ENCODE peak calls at places on chromosomes 12 and 14, in seven cellular contexts. T is iPS-NIHi11; O is endothelial cell of umbilical vein; G is NCI-H1105 treated with DMSO at 0.1 percent for 48 hours; H is stimulated activated CD4-positive, alpha-beta T cell treated with anti-CD3 and anti-CD28 coated beads, Interleukin-2, amount 100 ng/mL, for 24 hours; W is NCI-H1436; I is NCI-H2081. Q is an unnamed sample.

GRCh38 chr14:74510955-74511354 is 17.4 kb downstream of the ISCA2 start:
- DNase-seq in G (no peak), T (no peak), I (no peak), H (no peak), O (peak), W (no peak), Q (peak)

GRCh38 chr12:92042791-92043531 is 102.7 kb downstream of the BTG1 start:
- DNase-seq in I (no peak), O (no peak), W (no peak), H (no peak), G (no peak), T (no peak), Q (no peak)

GRCh38 chr12:132610896-132611602 is 667 bp upstream of the LRCOL1 start:
- DNase-seq in O (no peak), H (no peak), T (no peak), G (peak), I (no peak), W (no peak), Q (no peak)

GRCh38 chr12:92696240-92696639 is 6.5 kb upstream of the PLEKHG7 start:
- DNase-seq in G (no peak), T (no peak), O (peak), I (no peak), H (no peak), W (no peak), Q (peak)

GRCh38 chr14:76810953-76811400 is 1.7 kb downstream of the ANGEL1 start:
- DNase-seq in H (no peak), G (peak), T (peak), I (no peak), W (no peak), O (peak), Q (peak)

GRCh38 chr12:107390414-107390813 is 295.2 kb upstream of the PWP1 start:
- DNase-seq in O (no peak), T (no peak), I (no peak), H (no peak), G (no peak), W (no peak), Q (no peak)

GRCh38 chr12:89948266-89949175 is 239.9 kb upstream of the ATP2B1 start:
- DNase-seq in T (no peak), W (no peak), H (no peak), O (peak), G (no peak), I (no peak), Q (peak)

GRCh38 chr12:121175383-121176119 is 34.4 kb upstream of the P2RX4 start:
- DNase-seq in T (no peak), H (no peak), O (no peak), G (no peak), I (no peak), W (no peak), Q (no peak)

GRCh38 chr12:21149849-21150248 is 18.9 kb downstream of the SLCO1B1 start:
- DNase-seq in W (no peak), T (no peak), I (no peak), H (no peak), O (no peak), G (no peak), Q (no peak)

GRCh38 chr12:72282721-72283120 is 10.6 kb downstream of the TRHDE start:
- DNase-seq in W (no peak), H (no peak), O (no peak), I (no peak), G (no peak), T (no peak), Q (no peak)

GRCh38 chr14:56720703-56721426 is 89.4 kb downstream of the OTX2 start:
- DNase-seq in I (no peak), H (no peak), W (no peak), T (no peak), O (no peak), G (no peak), Q (no peak)

GRCh38 chr14:57068511-57068910 is 200.2 kb downstream of the EXOC5 start:
- DNase-seq in T (no peak), G (no peak), O (no peak), I (no peak), W (no peak), H (no peak), Q (no peak)

GRCh38 chr12:26298785-26299621 is 103.6 kb downstream of the SSPN start:
- DNase-seq in H (no peak), O (peak), I (no peak), W (no peak), G (no peak), T (no peak), Q (peak)

GRCh38 chr12:12684375-12685106 is 11.4 kb downstream of the GPR19 start:
- DNase-seq in H (no peak), G (peak), T (peak), I (peak), W (peak), O (peak), Q (peak)

GRCh38 chr14:70793637-70794036 is 15.7 kb downstream of the MAP3K9 start:
- DNase-seq in T (no peak), H (no peak), I (no peak), W (no peak), O (no peak), G (no peak), Q (no peak)

GRCh38 chr14:45807187-45807586 is 554.2 kb upstream of the MIS18BP1 start:
- DNase-seq in I (no peak), H (no peak), W (no peak), T (no peak), O (no peak), G (no peak), Q (no peak)

GRCh38 chr14:21039585-21040369 is 2.4 kb upstream of the RNASE7 start:
- DNase-seq in W (no peak), O (peak), T (peak), I (no peak), G (peak), H (no peak), Q (peak)

GRCh38 chr12:118189761-118190181 is 53.8 kb downstream of the PEBP1 start:
- DNase-seq in O (peak), H (no peak), W (peak), G (no peak), I (peak), T (peak), Q (peak)

GRCh38 chr14:49545071-49545470 is 41.1 kb downstream of the RPS29 start:
- DNase-seq in T (no peak), W (no peak), H (no peak), O (no peak), G (no peak), I (no peak), Q (no peak)

GRCh38 chr14:96424104-96424989 is 32.4 kb downstream of the AK7 start:
- DNase-seq in I (peak), H (peak), G (peak), T (peak), O (peak), W (peak), Q (peak)

GRCh38 chr12:10829994-10830393 is 3.8 kb upstream of the TAS2R10 start:
- DNase-seq in T (no peak), H (no peak), W (no peak), O (no peak), I (no peak), G (no peak), Q (no peak)

GRCh38 chr14:74964787-74965769 is 9.7 kb upstream of the PGF start:
- DNase-seq in W (no peak), G (no peak), H (no peak), I (no peak), O (peak), T (no peak), Q (no peak)

GRCh38 chr12:3996322-3996721 is 123.1 kb upstream of the PARP11 start:
- DNase-seq in T (no peak), G (no peak), I (no peak), H (no peak), W (no peak), O (no peak), Q (no peak)

GRCh38 chr14:76268700-76269099 is 107.2 kb upstream of the ESRRB start:
- DNase-seq in W (no peak), I (no peak), T (no peak), G (no peak), O (no peak), H (no peak), Q (no peak)

GRCh38 chr12:104740668-104741067 is 217.4 kb downstream of the SLC41A2 start:
- DNase-seq in I (no peak), O (no peak), G (no peak), H (no peak), W (no peak), T (no peak), Q (peak)

GRCh38 chr14:99795046-99795445 is 1.8 kb downstream of the EML1 start:
- DNase-seq in W (no peak), H (no peak), G (no peak), O (no peak), I (no peak), T (no peak), Q (no peak)

GRCh38 chr14:39258782-39259545 is 25.2 kb downstream of the MIA2 start:
- DNase-seq in T (no peak), W (no peak), G (no peak), I (no peak), H (no peak), O (no peak), Q (no peak)

GRCh38 chr14:93538411-93538810 is 107.7 kb downstream of the UNC79 start:
- DNase-seq in I (no peak), H (no peak), T (peak), G (no peak), W (no peak), O (no peak), Q (no peak)

GRCh38 chr12:75553398-75553797 is 42.0 kb upstream of the KRR1 start:
- DNase-seq in H (no peak), I (no peak), G (no peak), T (no peak), O (no peak), W (no peak), Q (no peak)

GRCh38 chr14:41374092-41374491 is 232.6 kb upstream of the LRFN5 start:
- DNase-seq in W (no peak), G (no peak), I (no peak), H (no peak), T (no peak), O (no peak), Q (no peak)